ENCODE peak calls at places on chromosome 20, in eight cellular contexts. S is IMR-90, Q is vagina, W is heart left ventricle, U is adrenal gland, A is transverse colon, I is fibroblast of lung, B is uterus. K is an unnamed sample. For H3K9me3, the result is how much of the 10 kb centered on the place peaks cover.

GRCh38 chr20:25042531-25043498 is 15.1 kb downstream of the ACSS1 start:
- DNase-seq in A (peak), B (no peak), U (peak), I (no peak), S (no peak), W (peak), Q (no peak), K (no peak)

GRCh38 chr20:5192570-5193431 is 66.0 kb downstream of the CDS2 start:
- DNase-seq in S (no peak), W (no peak), B (no peak), U (no peak), Q (no peak), A (no peak), I (no peak), K (no peak)

GRCh38 chr20:60381643-60382400 is 423.6 kb downstream of the CDH26 start:
- DNase-seq in A (no peak), B (no peak), Q (no peak), W (no peak), S (no peak), I (peak), U (no peak), K (no peak)

GRCh38 chr20:1177680-1178079 is 7.1 kb downstream of the TMEM74B start:
- DNase-seq in W (no peak), A (no peak), S (peak), Q (no peak), I (no peak), U (no peak), B (no peak), K (no peak)

GRCh38 chr20:56422131-56422823 is 10.2 kb downstream of the CASS4 start:
- DNase-seq in I (peak), B (no peak), A (no peak), S (peak), W (no peak), U (peak), Q (no peak), K (no peak)

GRCh38 chr20:38859070-38859690 is 53.7 kb downstream of the PPP1R16B start:
- DNase-seq in I (no peak), S (no peak), B (no peak), Q (no peak), A (peak), U (no peak), W (no peak), K (no peak)

GRCh38 chr20:34120213-34120612 is 8.2 kb upstream of the EIF2S2 start:
- DNase-seq in S (no peak), Q (no peak), B (no peak), I (no peak), W (no peak), U (no peak), A (no peak), K (no peak)

GRCh38 chr20:34525709-34526416 is 9.6 kb downstream of the DYNLRB1 start:
- DNase-seq in I (peak), Q (no peak), B (peak), W (peak), U (peak), S (peak), A (peak), K (peak)

GRCh38 chr20:49701313-49701731 is 12.4 kb downstream of the B4GALT5 start:
- DNase-seq in W (no peak), S (peak), U (no peak), I (peak), A (no peak), Q (no peak), B (no peak), K (no peak)

GRCh38 chr20:5910192-5910591 is 40.1 kb downstream of the TRMT6 start:
- DNase-seq in W (no peak), Q (no peak), S (no peak), U (no peak), I (no peak), B (no peak), A (no peak), K (no peak)

GRCh38 chr20:37190354-37190753 is 11.0 kb upstream of the MROH8 start:
- DNase-seq in B (no peak), U (no peak), A (no peak), W (no peak), Q (no peak), I (no peak), S (no peak), K (no peak)

GRCh38 chr20:5797843-5798462 is 47.8 kb downstream of the SHLD1 start:
- DNase-seq in I (no peak), A (no peak), W (no peak), U (peak), Q (no peak), B (no peak), S (no peak), K (no peak)

GRCh38 chr20:45036044-45036755 is 64.7 kb downstream of the KCNS1 start:
- DNase-seq in Q (no peak), U (peak), A (no peak), I (peak), S (peak), W (no peak), B (peak), K (no peak)

GRCh38 chr20:39090881-39091280 is 128.7 kb downstream of the DHX35 start:
- DNase-seq in B (no peak), I (no peak), W (no peak), A (no peak), S (no peak), Q (no peak), U (no peak), K (no peak)

GRCh38 chr20:44187054-44187762 is at the start of gene JPH2:
- DNase-seq in Q (no peak), I (peak), S (peak), B (peak), A (peak), W (peak), U (peak), K (peak)

GRCh38 chr20:62215991-62216635 is 4.0 kb downstream of the HRH3 start:
- DNase-seq in I (no peak), Q (no peak), B (no peak), W (peak), A (no peak), U (no peak), S (no peak), K (no peak)
- H3K4me3 ChIP-seq in I (no peak), Q (no peak), B (no peak), W (no peak), A (no peak), U (no peak), S (no peak), K (no peak)

DNA sequence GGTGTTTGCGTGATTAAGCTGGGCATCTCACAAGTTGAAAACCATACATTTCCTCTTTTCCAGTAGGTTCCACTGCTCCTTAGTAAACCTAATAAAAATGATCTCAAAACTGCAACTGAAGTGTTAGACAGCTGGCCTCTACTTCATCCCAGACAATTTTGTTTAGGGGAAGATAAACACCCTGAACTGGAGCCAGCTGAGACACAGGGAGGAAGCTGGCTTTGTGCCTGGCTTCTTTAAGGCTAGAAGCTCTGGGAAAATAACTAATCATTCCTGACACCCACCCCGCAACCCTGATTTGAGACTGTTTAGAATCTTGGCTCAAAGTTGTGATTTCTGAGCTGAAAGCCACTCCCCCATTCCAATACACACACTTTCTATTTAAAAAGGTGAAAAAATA is 11.6 kb downstream of the PTPRT start:
- DNase-seq in S (no peak), A (no peak), Q (no peak), B (no peak), I (no peak), U (no peak), W (no peak), K (no peak)
- TF ChIP-seq CTCF in S (no peak), A (no peak), Q (no peak), B (no peak), I (no peak), U (no peak), W (no peak), K (no peak)

DNA sequence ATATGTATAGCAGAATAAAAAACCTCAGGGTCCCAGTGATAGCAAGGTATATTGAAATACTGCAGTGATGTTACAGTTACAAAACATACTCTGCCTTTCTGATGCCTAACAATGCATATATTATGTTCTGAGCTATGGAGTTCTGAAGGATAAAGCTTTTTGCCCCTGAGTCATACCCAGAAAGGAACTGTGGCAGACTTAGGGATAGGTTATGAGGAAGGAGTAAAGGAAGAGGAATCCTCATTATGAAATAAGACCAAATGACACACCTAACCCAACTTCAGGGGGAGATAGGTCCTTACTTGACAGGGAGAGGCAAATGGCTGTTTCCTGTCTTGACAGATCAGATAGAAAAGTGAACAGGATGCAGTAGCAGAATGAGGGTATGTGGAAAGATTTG is 940.6 kb upstream of the FLRT3 start:
- DNase-seq in U (no peak), A (no peak), B (no peak), I (no peak), W (no peak), Q (no peak), S (no peak), K (no peak)
- H3K9me3 ChIP-seq in U (under half), A (under half), B (under half), I (under half), W (under half), Q (under half), S (under half), K (under half)

GRCh38 chr20:32920066-32920465 is 61.3 kb downstream of the EFCAB8 start:
- DNase-seq in A (no peak), W (no peak), U (no peak), B (no peak), Q (peak), I (no peak), S (no peak), K (no peak)

GRCh38 chr20:32918751-32919150 is 60.0 kb downstream of the EFCAB8 start:
- DNase-seq in I (no peak), A (no peak), S (no peak), W (no peak), B (no peak), U (no peak), Q (peak), K (peak)

GRCh38 chr20:32918296-32918695 is 59.6 kb downstream of the EFCAB8 start:
- DNase-seq in Q (peak), U (no peak), I (no peak), S (no peak), A (no peak), W (no peak), B (no peak), K (peak)

GRCh38 chr20:32914031-32914430 is 55.3 kb downstream of the EFCAB8 start:
- DNase-seq in A (no peak), S (no peak), Q (no peak), B (no peak), U (no peak), I (no peak), W (no peak), K (peak)

GRCh38 chr20:32917191-32917950 is 58.6 kb downstream of the EFCAB8 start:
- DNase-seq in U (no peak), Q (peak), W (no peak), I (no peak), B (no peak), S (no peak), A (no peak), K (no peak)
- H3K4me3 ChIP-seq in U (no peak), Q (no peak), W (no peak), I (no peak), B (no peak), S (no peak), A (no peak), K (no peak)

DNA sequence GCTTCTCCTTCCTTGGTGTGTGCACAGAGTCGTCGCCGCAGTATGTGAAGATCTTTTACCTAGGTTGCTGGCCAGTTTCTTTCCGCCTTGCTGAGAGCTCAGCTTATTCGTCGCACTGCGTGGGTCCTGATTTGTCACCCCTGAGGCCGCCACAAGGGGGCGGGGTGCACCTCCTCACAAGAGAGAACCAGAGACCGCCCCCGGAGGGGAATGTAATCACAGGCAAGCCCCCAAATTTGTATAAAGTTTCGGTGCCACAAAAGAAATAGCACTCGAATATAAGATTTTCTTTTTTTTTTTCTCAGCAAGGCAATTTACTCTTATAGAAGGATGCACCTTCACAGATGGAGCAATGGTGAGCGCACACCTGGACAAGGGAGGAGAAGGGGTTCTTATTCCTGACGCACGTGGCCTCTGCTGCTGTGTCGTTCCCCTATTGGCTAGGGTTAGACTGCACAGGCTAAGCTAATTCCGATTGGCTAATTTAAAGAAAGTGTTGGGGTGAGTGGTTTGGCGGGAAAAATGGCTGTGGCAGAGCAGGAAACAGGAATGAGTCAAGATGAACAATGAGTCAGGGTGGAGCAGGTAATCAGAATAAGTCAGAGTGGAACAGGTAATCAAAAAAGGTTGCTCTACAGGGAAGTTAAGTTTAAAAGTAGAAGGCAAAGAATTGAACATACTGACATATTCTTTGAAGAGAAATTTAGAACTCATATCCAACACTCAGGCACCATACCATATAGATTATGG is 19.5 kb downstream of the NCOA3 start:
- DNase-seq in W (no peak), U (no peak), S (no peak), I (no peak), Q (no peak), A (no peak), B (no peak), K (peak)
- TF ChIP-seq CTCF in W (peak), U (no peak), S (no peak), I (peak), Q (no peak), A (no peak), B (no peak), K (peak)

DNA sequence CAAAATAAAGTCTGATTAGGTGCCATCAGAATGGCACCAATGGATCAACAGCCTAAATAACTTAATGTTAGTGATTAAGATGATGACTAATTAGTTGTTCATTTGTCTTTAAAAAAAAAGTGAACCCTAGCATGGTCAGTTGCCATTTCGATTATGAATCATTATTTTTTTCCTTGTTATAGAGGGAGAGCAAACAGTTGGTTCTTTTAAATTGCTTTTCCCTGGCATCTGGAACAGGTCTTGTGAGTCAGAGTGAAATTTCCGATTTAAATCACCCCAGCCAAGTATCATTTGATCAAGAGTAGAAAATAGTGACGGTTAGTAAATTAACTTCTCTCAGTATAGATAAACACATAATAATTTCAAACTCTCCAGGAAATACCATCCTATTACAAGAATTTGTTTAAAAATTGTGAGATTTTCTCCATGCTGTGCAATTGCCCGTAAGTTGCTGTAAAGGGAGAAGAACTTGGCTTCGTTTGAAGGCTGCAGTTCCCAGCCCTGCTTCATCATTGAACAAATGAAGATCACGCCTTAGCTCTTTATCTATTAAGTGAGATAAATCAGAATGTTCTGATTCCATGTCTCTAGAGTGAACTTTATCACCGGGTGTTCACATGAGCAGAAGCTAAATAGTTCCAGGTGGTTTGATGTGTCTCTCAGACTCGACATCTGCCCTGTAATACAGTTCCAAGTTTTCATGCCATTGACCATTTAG is 741.3 kb downstream of the DOK5 start:
- DNase-seq in U (no peak), Q (no peak), S (no peak), I (peak), W (no peak), B (no peak), A (no peak), K (no peak)
- H3K9me3 ChIP-seq in U (under half), Q (under half), S (under half), I (under half), W (under half), B (under half), A (under half), K (under half)

GRCh38 chr20:21521596-21522478 is 8.0 kb upstream of the NKX2-2 start:
- DNase-seq in Q (no peak), S (no peak), A (no peak), U (no peak), W (no peak), B (no peak), I (no peak), K (no peak)
- H3K4me3 ChIP-seq in Q (no peak), S (no peak), A (no peak), U (no peak), W (peak), B (no peak), I (no peak), K (peak)

DNA sequence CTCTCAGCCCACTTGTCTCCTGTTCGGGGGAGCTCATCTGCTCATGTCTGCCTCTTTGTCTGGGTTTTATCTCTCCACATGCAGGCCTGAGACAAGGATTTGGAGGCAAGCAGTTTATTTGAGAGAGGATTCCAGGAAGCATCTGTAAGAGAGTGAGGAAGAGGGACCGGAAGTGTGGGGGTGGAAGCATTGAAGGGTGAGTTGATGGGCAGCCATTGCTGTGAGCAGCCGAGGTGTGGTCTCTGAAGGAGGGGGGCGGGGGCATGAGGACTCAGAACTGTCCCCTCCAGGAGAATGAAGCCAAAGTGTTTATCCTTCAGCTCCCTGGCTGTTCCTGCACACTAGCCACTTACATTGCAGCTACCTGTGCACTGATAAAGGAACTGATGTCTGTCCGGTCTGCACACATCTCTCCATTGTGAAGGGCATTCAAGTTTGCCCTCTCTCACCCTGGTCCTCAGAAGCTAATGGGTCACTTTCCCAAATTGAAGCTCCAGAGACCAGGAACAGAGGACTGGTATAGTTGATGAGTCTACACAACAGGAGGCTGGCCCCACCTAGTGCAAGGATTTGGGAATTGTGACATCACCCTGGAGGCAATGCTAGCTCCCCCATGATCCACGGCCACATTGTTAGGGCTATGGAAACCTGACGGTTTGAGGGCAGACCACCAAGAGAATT is 100.5 kb upstream of the FOXA2 start:
- DNase-seq in W (no peak), U (no peak), B (no peak), A (no peak), I (no peak), Q (no peak), S (no peak), K (peak)
- TF ChIP-seq CTCF in W (no peak), U (no peak), B (no peak), A (no peak), I (no peak), Q (no peak), S (no peak), K (no peak)